ENCODE peak calls at places on chromosomes 11 and 22, in five cellular contexts. X is A549, Y is GM12878, I is K562, E is HepG2. A is an unnamed sample.

GRCh38 chr22:29914165-29914564 is 31.2 kb downstream of the MTMR3 start:
- DNase-seq in I (no peak), E (no peak), Y (no peak), X (no peak), A (no peak)

GRCh38 chr22:21098099-21098671 is 52.4 kb downstream of the LRRC74B start:
- DNase-seq in I (peak), Y (no peak), E (no peak), X (no peak), A (peak)

GRCh38 chr11:6457581-6458320 is 16.0 kb downstream of the TRIM3 start:
- DNase-seq in I (no peak), Y (no peak), X (no peak), E (no peak), A (no peak)

GRCh38 chr11:68976095-68976494 is 4.7 kb downstream of the MRGPRD start:
- DNase-seq in E (no peak), X (no peak), I (no peak), Y (no peak), A (no peak)

GRCh38 chr22:25845985-25846745 is 104.2 kb downstream of the MYO18B start:
- DNase-seq in Y (no peak), X (no peak), I (no peak), E (no peak), A (no peak)

GRCh38 chr11:125165111-125165663 is 636 bp downstream of the PKNOX2 start:
- DNase-seq in I (no peak), X (peak), Y (no peak), E (no peak), A (no peak)

GRCh38 chr11:46278387-46279173 is 1.1 kb downstream of the CREB3L1 start:
- DNase-seq in E (no peak), I (peak), X (no peak), Y (no peak), A (no peak)

GRCh38 chr11:116641561-116642045 is 131.2 kb downstream of the BUD13 start:
- DNase-seq in X (peak), I (peak), Y (no peak), E (no peak), A (peak)

GRCh38 chr11:17267576-17267975 is 9.0 kb upstream of the NUCB2 start:
- DNase-seq in X (peak), I (no peak), E (no peak), Y (no peak), A (peak)

GRCh38 chr11:76276773-76277155 is 70.5 kb upstream of the WNT11 start:
- DNase-seq in Y (no peak), I (no peak), E (no peak), X (no peak), A (no peak)

GRCh38 chr22:30182365-30182764 is 64.2 kb downstream of the LIF start:
- DNase-seq in Y (no peak), I (no peak), X (no peak), E (peak), A (no peak)

GRCh38 chr22:41092847-41093371 is 517 bp downstream of the EP300 start:
- DNase-seq in Y (no peak), E (peak), X (peak), I (no peak), A (no peak)

GRCh38 chr11:118128310-118128709 is 24.3 kb downstream of the SCN4B start:
- DNase-seq in Y (no peak), X (no peak), I (no peak), E (no peak), A (no peak)

GRCh38 chr11:13120691-13121090 is 111.6 kb downstream of the RASSF10 start:
- DNase-seq in Y (no peak), E (no peak), I (no peak), X (no peak), A (no peak)

GRCh38 chr22:27993201-27993635 is 74.2 kb upstream of the PITPNB start:
- DNase-seq in Y (no peak), X (no peak), I (no peak), E (no peak), A (no peak)

GRCh38 chr11:68912254-68912653 is 8.6 kb downstream of the IGHMBP2 start:
- DNase-seq in E (no peak), I (no peak), Y (no peak), X (no peak), A (no peak)

GRCh38 chr11:118928870-118929495 is 3.3 kb upstream of the BCL9L start:
- DNase-seq in E (peak), I (peak), X (no peak), Y (no peak), A (no peak)

GRCh38 chr11:19712281-19713220 is at the start of gene NAV2:
- DNase-seq in E (peak), Y (peak), X (peak), I (peak), A (peak)

GRCh38 chr11:67373916-67374570 is 645 bp upstream of the CLCF1 start:
- DNase-seq in E (peak), X (peak), I (peak), Y (no peak), A (peak)

GRCh38 chr11:66988238-66988637 is 13.1 kb downstream of the C11orf86 start:
- DNase-seq in I (no peak), Y (no peak), E (no peak), X (no peak), A (no peak)

GRCh38 chr11:77819921-77820564 is 479 bp downstream of the RSF1 start:
- DNase-seq in E (peak), Y (no peak), I (peak), X (peak), A (no peak)

DNA sequence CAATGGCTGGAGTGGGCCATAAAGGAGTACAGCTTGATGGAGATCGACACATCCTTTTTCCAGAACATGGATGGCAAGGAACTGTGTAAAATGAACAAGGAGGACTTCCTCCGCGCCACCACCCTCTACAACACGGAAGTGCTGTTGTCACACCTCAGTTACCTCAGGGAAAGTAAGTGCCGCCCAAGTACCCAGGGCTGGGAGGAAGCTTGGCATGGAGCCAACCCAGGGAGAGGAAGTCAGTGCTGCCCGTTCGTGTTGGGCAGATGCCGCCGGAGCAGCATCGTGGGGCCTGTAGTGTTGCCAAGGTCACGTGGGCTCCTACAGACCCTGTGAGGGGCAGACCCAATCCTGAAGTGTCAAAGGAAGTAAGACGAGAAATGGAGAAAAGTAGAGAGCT is 78.9 kb downstream of the FLI1 start:
- DNase-seq in I (no peak), Y (no peak), X (no peak), E (no peak), A (no peak)
- TF ChIP-seq REST in I (no peak), Y (no peak), X (no peak), E (no peak), A (no peak)

GRCh38 chr11:63612181-63612580 is 2.1 kb downstream of the PLAAT3 start:
- DNase-seq in Y (no peak), I (no peak), E (no peak), X (no peak), A (no peak)

GRCh38 chr11:63610604-63611394 is 3.4 kb downstream of the PLAAT3 start:
- DNase-seq in X (no peak), I (no peak), E (no peak), Y (no peak), A (no peak)

GRCh38 chr11:63611395-63611747 is 2.9 kb downstream of the PLAAT3 start:
- DNase-seq in X (no peak), I (no peak), Y (no peak), E (no peak), A (no peak)

GRCh38 chr11:63614136-63614664 is at the start of gene PLAAT3:
- DNase-seq in I (peak), Y (no peak), E (no peak), X (peak), A (peak)

GRCh38 chr11:63613517-63614135 is 607 bp downstream of the PLAAT3 start:
- DNase-seq in Y (no peak), X (peak), I (peak), E (no peak), A (no peak)
- TF ChIP-seq CEBPB in Y (no peak), X (no peak), I (no peak), E (no peak), A (no peak)

GRCh38 chr11:65917434-65918210 is 1.2 kb downstream of the C11orf68 start:
- DNase-seq in I (no peak), Y (no peak), X (no peak), E (no peak), A (no peak)
- TF ChIP-seq POLR2A in I (no peak), Y (peak), X (no peak), E (no peak), A (no peak)

GRCh38 chr22:32760815-32761214 is 40.7 kb upstream of the TIMP3 start:
- DNase-seq in E (no peak), X (no peak), Y (no peak), I (no peak), A (no peak)

GRCh38 chr22:32760396-32760795 is 41.1 kb upstream of the TIMP3 start:
- DNase-seq in Y (no peak), I (no peak), X (no peak), E (no peak), A (no peak)

GRCh38 chr22:32764330-32765116 is 37.0 kb upstream of the TIMP3 start:
- DNase-seq in I (no peak), Y (no peak), X (no peak), E (no peak), A (no peak)

GRCh38 chr22:32761251-32761903 is 40.1 kb upstream of the TIMP3 start:
- DNase-seq in X (no peak), E (no peak), Y (no peak), I (no peak), A (no peak)

DNA sequence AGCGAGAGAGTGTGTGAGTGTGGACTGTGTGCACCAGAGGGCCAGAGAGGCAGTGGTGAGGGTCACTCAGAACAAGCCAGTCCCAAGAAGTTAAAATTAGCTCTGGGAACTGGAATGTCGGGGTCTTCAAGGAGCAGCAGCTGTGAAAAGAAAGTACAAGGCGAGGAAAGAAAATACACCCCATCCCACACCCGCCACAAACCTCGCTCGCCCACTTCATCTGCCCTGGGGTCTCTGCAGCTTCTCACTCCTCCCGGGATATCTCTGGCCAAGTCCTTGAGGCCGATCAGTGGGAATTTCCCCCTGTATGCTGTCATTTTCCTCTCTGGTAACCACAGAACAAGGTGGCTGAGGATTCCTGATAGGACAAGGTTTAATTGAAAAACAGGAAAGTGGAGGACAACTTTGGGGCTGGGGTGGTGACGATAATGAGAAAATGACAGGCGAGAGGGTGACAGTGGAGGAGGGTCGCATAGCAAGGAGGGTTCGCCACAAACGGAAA is 36.3 kb upstream of the TIMP3 start:
- DNase-seq in I (no peak), E (no peak), X (no peak), Y (no peak), A (no peak)
- TF ChIP-seq REST in I (no peak), E (no peak), X (no peak), Y (no peak), A (no peak)

GRCh38 chr11:130115218-130115617 is 44.4 kb upstream of the ST14 start:
- DNase-seq in I (no peak), E (no peak), X (no peak), Y (no peak), A (no peak)
- TF ChIP-seq CEBPB in I (no peak), E (no peak), X (no peak), Y (no peak), A (no peak)

DNA sequence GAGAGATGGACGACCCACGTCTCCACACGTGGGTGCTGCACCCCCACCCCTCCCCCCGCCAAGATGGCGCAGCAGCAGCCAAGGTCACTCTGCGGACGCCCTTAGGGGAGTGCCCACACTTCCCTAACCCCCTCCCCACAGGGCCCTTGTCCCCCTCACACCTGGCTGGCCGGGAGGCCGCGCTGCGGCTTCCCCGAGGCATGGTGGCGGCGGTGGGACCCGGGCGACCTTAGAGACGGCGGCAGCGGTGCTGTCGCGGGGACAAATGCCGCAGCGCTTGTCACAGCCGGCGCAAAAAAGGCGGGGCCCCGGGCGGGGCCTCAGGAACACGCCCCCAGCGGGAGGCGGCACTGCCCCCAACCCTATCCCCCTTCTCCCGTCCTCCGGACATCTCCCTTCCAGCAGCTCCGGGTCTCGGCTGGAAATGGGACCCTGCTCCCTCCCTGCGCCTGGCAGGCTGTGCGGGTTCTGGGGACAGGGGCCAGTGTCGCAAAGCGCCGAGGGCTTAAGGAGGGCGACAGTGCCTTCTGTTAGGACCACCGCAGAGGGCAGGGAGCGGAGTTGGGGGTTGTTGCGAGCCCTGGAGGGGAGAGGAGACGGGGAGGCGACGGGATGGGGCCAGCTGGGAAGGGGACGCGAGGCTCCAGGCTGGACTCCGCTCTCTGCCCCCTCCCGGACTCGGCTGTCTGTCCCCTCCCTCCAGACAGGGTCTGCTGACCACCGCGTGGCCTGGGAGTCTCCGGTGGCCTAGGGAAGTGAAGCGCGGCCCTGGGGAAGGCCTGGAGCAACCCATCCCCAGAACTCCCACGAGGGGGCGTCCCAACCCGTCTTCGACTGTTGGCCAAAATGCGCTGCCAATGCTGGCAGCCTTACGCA is at the start of gene CHCHD10:
- DNase-seq in Y (no peak), I (peak), E (peak), X (peak), A (peak)
- TF ChIP-seq POLR2A in Y (peak), I (peak), E (peak), X (peak), A (peak)

GRCh38 chr11:36340909-36341308 is 44.8 kb downstream of the PRR5L start:
- DNase-seq in I (no peak), E (no peak), X (no peak), Y (no peak), A (no peak)

GRCh38 chr11:36343436-36343835 is 47.3 kb downstream of the PRR5L start:
- DNase-seq in X (no peak), I (no peak), E (no peak), Y (no peak), A (no peak)

GRCh38 chr11:36341915-36342314 is 45.8 kb downstream of the PRR5L start:
- DNase-seq in X (no peak), Y (no peak), I (no peak), E (no peak), A (no peak)

GRCh38 chr11:36342327-36342726 is 46.2 kb downstream of the PRR5L start:
- DNase-seq in Y (no peak), X (no peak), E (no peak), I (no peak), A (no peak)

DNA sequence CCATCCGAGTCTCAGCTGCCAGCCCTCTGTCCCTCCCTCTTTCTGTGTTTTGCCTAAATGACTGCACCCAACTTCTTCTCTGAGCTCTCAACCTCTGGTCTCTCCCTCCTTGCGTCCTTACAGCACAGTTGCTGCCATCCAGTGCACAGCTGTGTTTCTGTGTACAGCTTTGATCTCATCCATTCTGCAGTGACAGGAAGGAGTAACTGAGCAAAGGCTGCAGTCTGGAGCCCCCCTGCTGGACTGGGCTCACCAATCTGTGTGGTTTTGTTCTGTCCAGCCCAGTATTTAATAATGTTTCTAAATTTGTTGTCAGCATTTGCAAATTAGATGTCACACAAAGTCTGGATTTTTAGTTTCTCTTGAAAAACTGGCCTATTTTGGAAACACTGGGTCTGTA is 43.8 kb downstream of the PRR5L start:
- DNase-seq in Y (no peak), E (no peak), I (no peak), X (no peak), A (no peak)
- TF ChIP-seq REST in Y (no peak), E (no peak), I (no peak), X (no peak), A (no peak)

DNA sequence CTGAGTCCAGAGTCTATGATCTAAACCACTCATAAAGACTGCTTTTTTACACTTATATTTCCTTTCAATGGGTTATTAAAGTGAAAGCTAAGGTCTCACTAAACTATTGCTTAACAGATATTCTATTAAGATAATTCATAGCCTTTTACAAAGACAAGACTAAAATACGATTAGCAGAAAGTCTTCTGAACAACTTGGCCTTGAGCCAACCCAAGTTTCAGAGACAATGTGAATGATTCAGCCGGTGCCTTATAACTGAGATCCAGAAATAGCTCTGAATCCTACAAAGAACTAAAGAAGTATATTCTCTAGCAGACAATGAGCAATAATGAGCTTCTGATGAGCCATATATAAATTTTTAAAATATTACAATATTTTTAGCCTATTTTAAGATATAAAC is 41.5 kb upstream of the CARD18 start:
- DNase-seq in X (no peak), I (no peak), E (no peak), Y (no peak), A (no peak)
- TF ChIP-seq CEBPB in X (no peak), I (no peak), E (no peak), Y (no peak), A (no peak)

GRCh38 chr22:49562685-49563249 is 264.9 kb downstream of the BRD1 start:
- DNase-seq in E (no peak), Y (no peak), X (no peak), I (no peak), A (no peak)
- TF ChIP-seq POLR2A in E (no peak), Y (no peak), X (no peak), I (no peak), A (no peak)

GRCh38 chr11:105740164-105740903 is 130.5 kb downstream of the GRIA4 start:
- DNase-seq in X (no peak), Y (peak), E (no peak), I (no peak), A (no peak)

GRCh38 chr11:105738972-105739574 is 129.2 kb downstream of the GRIA4 start:
- DNase-seq in E (no peak), X (no peak), Y (no peak), I (no peak), A (no peak)

GRCh38 chr11:105741488-105742020 is 131.7 kb downstream of the GRIA4 start:
- DNase-seq in Y (no peak), I (no peak), X (no peak), E (no peak), A (no peak)
- TF ChIP-seq REST in Y (no peak), I (no peak), X (no peak), E (no peak), A (no peak)